ENCODE peak calls at places on chromosome 14, in six cellular contexts. W is HCT116, S is GM10248, U is fibroblast of the aortic adventitia, K is astrocyte of the spinal cord, B is lower leg skin. Q is an unnamed sample.

GRCh38 chr14:24058260-24058950 is 6.6 kb downstream of the CARMIL3 start:
- DNase-seq in S (peak), U (peak), K (peak), W (no peak), B (peak), Q (peak)

GRCh38 chr14:53953002-53953827 is 3.4 kb downstream of the BMP4 start:
- DNase-seq in K (peak), S (peak), B (peak), U (peak), W (no peak), Q (peak)

GRCh38 chr14:20247651-20248246 is 8.7 kb downstream of the OR11H4 start:
- DNase-seq in U (no peak), K (no peak), W (peak), B (no peak), S (peak), Q (no peak)

GRCh38 chr14:35302211-35302528 is 10.0 kb downstream of the PSMA6 start:
- DNase-seq in U (no peak), S (no peak), B (no peak), W (no peak), K (no peak), Q (no peak)

GRCh38 chr14:82388488-82388887 is 854.8 kb upstream of the SEL1L start:
- DNase-seq in B (no peak), U (no peak), S (no peak), W (no peak), K (no peak), Q (no peak)

GRCh38 chr14:99274346-99275221 is 2.6 kb upstream of the BCL11B start:
- DNase-seq in W (peak), K (peak), U (peak), B (peak), S (peak), Q (peak)

GRCh38 chr14:20848316-20848954 is 42.8 kb upstream of the RNASE3 start:
- DNase-seq in S (no peak), B (no peak), W (peak), U (peak), K (peak), Q (no peak)

GRCh38 chr14:104132981-104133380 is 5.4 kb upstream of the KIF26A start:
- DNase-seq in S (no peak), U (no peak), W (no peak), K (no peak), B (no peak), Q (no peak)

GRCh38 chr14:32826404-32827082 is 112.1 kb upstream of the NPAS3 start:
- DNase-seq in B (no peak), S (no peak), K (peak), U (peak), W (no peak), Q (no peak)

GRCh38 chr14:22411398-22411797 is 177.6 kb downstream of the DAD1 start:
- DNase-seq in U (no peak), K (no peak), S (no peak), B (no peak), W (no peak), Q (no peak)

GRCh38 chr14:80587096-80587724 is 354.3 kb downstream of the CEP128 start:
- DNase-seq in B (no peak), W (peak), S (peak), U (peak), K (peak), Q (peak)
- TF ChIP-seq CTCF in B (no peak), W (peak), S (peak), U (peak), K (peak), Q (peak)

DNA sequence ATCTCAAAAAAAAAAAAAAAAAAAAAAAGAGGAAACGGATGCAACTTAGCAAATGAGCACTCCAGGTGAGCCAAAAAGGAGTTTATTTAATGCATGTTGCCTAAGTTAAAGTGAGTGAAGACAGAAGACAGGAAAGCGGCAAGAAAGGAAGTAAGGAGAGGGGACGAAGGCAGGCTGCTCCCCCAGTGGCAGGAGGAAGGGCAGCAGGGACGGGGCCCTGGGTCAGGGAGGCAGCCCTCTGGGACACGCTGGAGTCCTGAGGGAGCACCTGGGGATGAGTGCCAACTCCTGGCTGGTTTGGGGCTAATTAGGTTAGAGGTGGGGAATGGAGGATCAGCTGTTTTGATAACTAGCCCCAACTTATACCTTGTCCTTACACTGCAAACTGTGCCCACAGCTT is 37.0 kb upstream of the SPTLC2 start:
- DNase-seq in U (no peak), B (no peak), W (no peak), S (peak), K (no peak), Q (no peak)
- TF ChIP-seq CTCF in U (peak), B (no peak), W (peak), S (peak), K (peak), Q (no peak)

DNA sequence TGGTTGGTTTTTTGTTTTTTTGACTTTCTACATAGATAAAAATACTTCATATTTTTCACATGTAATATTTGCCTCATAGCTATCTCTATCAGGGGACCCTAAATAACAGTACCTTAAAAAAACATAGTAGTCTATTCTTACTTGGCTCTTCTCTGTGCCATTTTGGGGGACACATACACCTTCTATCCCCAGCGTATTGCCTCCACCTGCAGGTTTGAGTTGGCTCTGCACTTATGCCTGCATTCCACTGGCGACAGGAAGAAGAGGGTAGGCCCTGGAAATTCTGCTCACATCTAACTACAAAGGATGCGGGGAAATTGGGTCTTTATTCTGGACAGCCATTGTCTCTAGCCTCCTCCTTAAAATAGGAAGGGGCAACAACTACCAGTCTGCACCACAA is 13.8 kb upstream of the IFI27L2 start:
- DNase-seq in W (peak), K (no peak), U (no peak), B (no peak), S (no peak), Q (no peak)
- TF ChIP-seq CTCF in W (peak), K (peak), U (peak), B (no peak), S (peak), Q (peak)

GRCh38 chr14:87171161-87171560 is 821.8 kb downstream of the GALC start:
- DNase-seq in S (no peak), U (no peak), B (no peak), K (no peak), W (no peak), Q (no peak)
- TF ChIP-seq CTCF in S (no peak), U (no peak), B (no peak), K (no peak), W (no peak), Q (no peak)

GRCh38 chr14:100407376-100408102 is 84.4 kb downstream of the SLC25A47 start:
- DNase-seq in W (no peak), U (no peak), S (no peak), K (no peak), B (no peak), Q (no peak)

GRCh38 chr14:100408350-100409015 is 85.3 kb downstream of the SLC25A47 start:
- DNase-seq in B (no peak), S (no peak), W (peak), U (no peak), K (peak), Q (no peak)

GRCh38 chr14:100405752-100406455 is 82.8 kb downstream of the SLC25A47 start:
- DNase-seq in U (no peak), W (no peak), K (no peak), S (no peak), B (no peak), Q (no peak)

GRCh38 chr14:100404419-100404818 is 81.3 kb downstream of the SLC25A47 start:
- DNase-seq in W (no peak), U (no peak), S (no peak), K (no peak), B (no peak), Q (no peak)

DNA sequence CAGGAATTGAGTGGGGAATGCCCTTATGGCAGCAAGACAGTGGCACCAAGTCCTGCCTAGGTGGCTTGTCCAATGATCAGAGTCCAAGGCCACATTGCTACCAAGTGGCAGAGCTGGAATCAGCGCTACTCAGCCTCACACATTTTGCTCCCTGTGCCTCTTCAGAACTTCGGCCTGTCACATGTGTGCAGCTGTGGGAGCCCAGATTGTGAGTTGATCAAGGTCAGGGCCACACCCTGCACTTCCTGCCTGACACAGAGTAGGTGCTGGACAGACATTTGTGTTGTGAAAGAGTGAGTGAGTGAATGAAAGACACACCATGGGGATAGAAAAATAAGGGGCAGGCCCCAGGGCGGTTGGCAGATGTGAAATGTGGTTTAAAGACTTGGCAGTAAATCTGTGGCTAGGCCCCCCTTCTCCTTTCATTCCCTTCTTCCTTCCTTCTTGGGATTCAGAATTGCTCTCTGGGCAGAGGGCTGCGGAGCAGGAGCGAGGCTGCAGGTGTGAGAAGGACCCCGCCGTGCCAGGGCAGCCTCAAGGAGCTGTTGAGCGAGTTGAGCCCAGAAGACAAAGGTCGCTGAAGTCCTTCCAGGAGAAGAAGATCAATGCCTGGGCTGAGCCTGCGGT is 83.5 kb downstream of the SLC25A47 start:
- DNase-seq in W (no peak), B (peak), S (no peak), K (peak), U (peak), Q (no peak)
- TF ChIP-seq CTCF in W (no peak), B (no peak), S (no peak), K (no peak), U (no peak), Q (no peak)

DNA sequence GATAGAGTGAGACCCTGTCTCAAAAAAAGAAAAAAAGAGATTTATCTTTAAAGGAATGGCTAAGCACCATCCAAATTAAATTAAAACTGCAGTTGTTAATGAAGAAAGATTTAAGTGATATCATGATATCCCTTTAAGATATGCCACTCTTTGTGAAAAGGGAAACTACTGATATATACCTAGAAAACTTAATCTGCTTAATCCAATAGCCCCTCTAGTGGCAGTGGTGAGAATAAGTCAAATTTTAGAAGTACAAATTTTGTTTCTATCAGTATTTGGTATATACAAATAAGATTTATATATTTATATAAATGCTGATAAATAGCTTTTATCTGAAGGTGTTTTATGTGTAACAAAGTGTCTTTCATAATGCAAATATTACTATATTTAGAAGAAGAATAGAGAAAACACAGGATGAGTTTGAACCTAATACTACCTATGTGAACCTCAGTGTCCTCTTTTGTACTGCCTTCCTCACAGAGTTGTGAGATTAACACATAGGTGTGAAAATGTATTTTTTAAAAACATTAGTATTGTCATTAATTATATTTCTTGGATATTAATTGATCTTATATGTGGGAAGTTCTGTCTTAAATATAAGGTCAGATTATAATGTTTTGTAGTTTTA is 51.4 kb upstream of the GARIN2 start:
- DNase-seq in K (peak), W (no peak), B (no peak), S (peak), U (peak), Q (no peak)
- TF ChIP-seq CTCF in K (peak), W (peak), B (no peak), S (peak), U (peak), Q (peak)

DNA sequence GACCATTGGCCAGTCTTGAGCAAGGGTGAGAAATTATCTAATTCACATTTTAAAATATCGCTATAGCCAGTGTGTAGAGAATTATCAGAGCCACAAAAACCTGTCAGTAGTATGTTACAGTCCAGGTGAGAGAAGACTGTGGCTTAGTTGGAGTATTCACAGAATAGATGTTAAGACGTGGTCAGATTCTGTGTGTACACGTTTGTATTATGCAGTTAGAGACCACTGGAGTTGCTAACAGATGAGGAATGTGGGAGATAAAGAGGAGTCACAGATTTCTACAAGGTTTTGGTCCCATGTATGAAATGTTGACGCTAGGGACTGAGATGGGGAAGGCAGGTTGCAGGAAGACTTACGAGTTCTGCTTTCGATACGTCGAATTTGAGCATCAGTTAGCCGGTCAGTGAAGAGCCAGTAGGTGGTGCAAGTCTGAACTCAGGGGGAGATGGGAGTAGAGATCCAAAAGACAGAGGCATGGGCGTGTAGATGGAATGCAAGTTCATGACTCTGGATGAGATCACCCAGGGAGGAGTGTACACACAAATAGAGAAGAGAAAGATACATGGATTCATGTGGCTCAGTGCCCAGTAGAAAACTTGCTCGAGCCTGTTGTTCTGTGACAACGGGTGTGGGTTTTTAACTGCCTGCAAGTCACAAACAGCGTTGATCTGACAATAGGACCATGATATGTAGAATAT is 114.8 kb upstream of the FLRT2 start:
- DNase-seq in B (peak), W (no peak), U (peak), K (peak), S (no peak), Q (peak)
- TF ChIP-seq CTCF in B (no peak), W (no peak), U (peak), K (peak), S (no peak), Q (peak)

GRCh38 chr14:93206793-93207467 is at the start of the genes GON7 and UBR7:
- DNase-seq in W (peak), K (peak), S (peak), U (peak), B (peak), Q (peak)

GRCh38 chr14:93212432-93212831 is 5.4 kb downstream of the UBR7 start:
- DNase-seq in B (no peak), K (no peak), U (no peak), W (no peak), S (peak), Q (no peak)

GRCh38 chr14:93207468-93208308 is 632 bp downstream of the UBR7 start:
- DNase-seq in B (no peak), U (peak), S (peak), W (no peak), K (peak), Q (no peak)
- TF ChIP-seq CTCF in B (no peak), U (peak), S (peak), W (peak), K (peak), Q (peak)

DNA sequence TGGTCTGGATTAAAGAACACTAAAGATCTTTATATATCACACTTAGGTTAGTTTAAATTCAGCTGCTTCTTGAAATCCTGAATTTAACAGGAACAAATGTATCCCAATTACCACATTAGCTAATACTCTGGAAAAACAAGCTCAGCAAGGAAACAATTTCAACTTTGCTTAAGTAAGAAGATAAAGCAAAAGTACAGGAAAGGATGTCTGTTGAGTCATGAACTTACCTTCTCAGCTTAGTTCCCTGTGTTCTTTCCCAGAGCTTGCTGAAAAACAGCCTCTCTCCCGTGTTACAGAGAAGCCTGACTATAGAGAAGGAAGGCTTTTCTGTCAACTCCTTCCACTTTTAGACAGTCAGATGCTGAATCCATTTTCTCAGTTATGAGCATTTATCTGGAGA is 179.2 kb upstream of the TMEM260 start:
- DNase-seq in S (no peak), W (no peak), K (no peak), B (no peak), U (no peak), Q (no peak)
- TF ChIP-seq CTCF in S (no peak), W (no peak), K (no peak), B (no peak), U (no peak), Q (no peak)